ENCODE peak calls at places on chromosomes 16 and 17, in seven cellular contexts. U is CD4-positive, alpha-beta memory T cell; K is naive thymus-derived CD4-positive, alpha-beta T cell; T is tibial nerve; Z is choroid plexus epithelial cell; A is brain microvascular endothelial cell; P is cardiac muscle cell. F is an unnamed sample.

GRCh38 chr16:48605518-48606110 is 4.4 kb downstream of the N4BP1 start:
- DNase-seq in K (no peak), P (no peak), U (no peak), Z (no peak), A (no peak), T (no peak), F (no peak)

GRCh38 chr16:71214771-71215381 is 15.6 kb downstream of the HYDIN start:
- DNase-seq in P (peak; percentile 6), T (no peak), K (no peak), Z (peak; percentile 13), A (no peak), U (no peak), F (peak; percentile 8)

GRCh38 chr17:64783556-64784352 is 121.6 kb upstream of the SMURF2 start:
- DNase-seq in Z (no peak), U (no peak), P (no peak), K (no peak), T (no peak), A (no peak), F (no peak)

GRCh38 chr17:1010586-1010985 is 13.7 kb downstream of the TIMM22 start:
- DNase-seq in U (no peak), A (no peak), Z (no peak), K (no peak), P (no peak), T (no peak), F (peak; percentile 40)

GRCh38 chr17:78637146-78637545 is 60.0 kb upstream of the DNAH17 start:
- DNase-seq in K (no peak), P (no peak), A (no peak), U (no peak), T (no peak), Z (no peak), F (no peak)

GRCh38 chr16:84847554-84848415 is 28.0 kb downstream of the CRISPLD2 start:
- DNase-seq in P (no peak), Z (no peak), K (no peak), T (no peak), U (no peak), A (no peak), F (no peak)

GRCh38 chr17:55451203-55451641 is 29.6 kb upstream of the MMD start:
- DNase-seq in K (no peak), Z (peak; percentile 80), A (peak; percentile 60), T (no peak), U (no peak), P (peak; percentile 80), F (peak; percentile 93)

GRCh38 chr17:42608692-42609181 is 437 bp downstream of the RETREG3 start:
- DNase-seq in T (no peak), P (no peak), U (no peak), A (no peak), K (peak; percentile 42), Z (peak; percentile 23), F (peak; percentile 34)

GRCh38 chr17:42536372-42537155 is 523 bp downstream of the NAGLU start:
- DNase-seq in P (peak; percentile 92), A (peak; percentile 45), K (no peak), U (peak; percentile 68), Z (peak; percentile 79), T (peak; percentile 76), F (peak; percentile 97)

GRCh38 chr17:51135956-51136355 is 15.3 kb upstream of the SPAG9 start:
- DNase-seq in K (no peak), P (no peak), T (no peak), U (no peak), A (no peak), Z (no peak), F (no peak)

GRCh38 chr17:79706931-79707382 is 23.8 kb upstream of the ENPP7 start:
- DNase-seq in P (peak; percentile 40), A (no peak), K (no peak), U (no peak), Z (no peak), T (no peak), F (no peak)

GRCh38 chr17:49964539-49965521 is 4.2 kb upstream of the DLX4 start:
- DNase-seq in U (no peak), P (no peak), A (no peak), K (peak; percentile 53), Z (no peak), T (no peak), F (no peak)

GRCh38 chr16:27355610-27356009 is 41.8 kb downstream of the IL4R start:
- DNase-seq in Z (peak; percentile 76), P (peak; percentile 57), T (no peak), A (peak; percentile 53), K (peak; percentile 33), U (peak; percentile 37), F (peak; percentile 66)

GRCh38 chr16:47049901-47050583 is 76.6 kb upstream of the DNAJA2 start:
- DNase-seq in T (no peak), K (no peak), Z (no peak), P (no peak), U (no peak), A (no peak), F (no peak)

GRCh38 chr16:67886387-67886786 is 1.7 kb downstream of the NRN1L start:
- DNase-seq in P (no peak), Z (no peak), U (no peak), A (no peak), K (no peak), T (no peak), F (peak; percentile 40)

GRCh38 chr17:57724038-57724728 is 20.9 kb downstream of the CCDC182 start:
- DNase-seq in K (no peak), U (no peak), A (no peak), T (no peak), Z (peak; percentile 5), P (no peak), F (no peak)

GRCh38 chr17:76239538-76240274 is 587 bp downstream of the RNF157 start:
- DNase-seq in U (no peak), T (no peak), P (no peak), A (no peak), Z (no peak), K (peak; percentile 17), F (peak; percentile 44)

F was measured in K562.